ENCODE peak calls at places on chromosomes 5 and 9, in six cellular contexts. One of them, this sample, is unnamed.

GRCh38 chr5:64213568-64213967 is 47.9 kb downstream of the RNF180 start:
- DNase-seq in activated naive CD4-positive, alpha-beta T cell treated with anti-CD3 and anti-CD28 coated beads for 36 hours: no peak
- DNase-seq in aorta: no peak
- DNase-seq in fibroblast of lung: no peak
- DNase-seq in WERI-Rb-1: no peak
- DNase-seq in iPS-NIHi11: no peak
- DNase-seq in this sample: no peak

GRCh38 chr9:78324068-78324650 is 27.2 kb downstream of the PSAT1 start:
- DNase-seq in aorta: no peak
- DNase-seq in iPS-NIHi11: no peak
- DNase-seq in fibroblast of lung: no peak
- DNase-seq in WERI-Rb-1: no peak
- DNase-seq in activated naive CD4-positive, alpha-beta T cell treated with anti-CD3 and anti-CD28 coated beads for 36 hours: no peak
- DNase-seq in this sample: no peak

GRCh38 chr9:133225171-133226011 is 16.3 kb upstream of the OBP2B start:
- DNase-seq in aorta: peak; percentile 69
- DNase-seq in fibroblast of lung: no peak
- DNase-seq in WERI-Rb-1: no peak
- DNase-seq in activated naive CD4-positive, alpha-beta T cell treated with anti-CD3 and anti-CD28 coated beads for 36 hours: no peak
- DNase-seq in iPS-NIHi11: no peak
- DNase-seq in this sample: no peak

GRCh38 chr5:153953411-153953810 is 85.3 kb downstream of the FAM114A2 start:
- DNase-seq in fibroblast of lung: no peak
- DNase-seq in activated naive CD4-positive, alpha-beta T cell treated with anti-CD3 and anti-CD28 coated beads for 36 hours: no peak
- DNase-seq in aorta: no peak
- DNase-seq in WERI-Rb-1: no peak
- DNase-seq in iPS-NIHi11: no peak
- DNase-seq in this sample: no peak

GRCh38 chr5:56817306-56817986 is 2.1 kb downstream of the MAP3K1 start:
- DNase-seq in iPS-NIHi11: no peak
- DNase-seq in WERI-Rb-1: no peak
- DNase-seq in activated naive CD4-positive, alpha-beta T cell treated with anti-CD3 and anti-CD28 coated beads for 36 hours: no peak
- DNase-seq in fibroblast of lung: no peak
- DNase-seq in aorta: no peak
- DNase-seq in this sample: no peak

GRCh38 chr9:131395027-131395744 is 1.3 kb downstream of the PRRC2B start:
- DNase-seq in activated naive CD4-positive, alpha-beta T cell treated with anti-CD3 and anti-CD28 coated beads for 36 hours: peak; percentile 88
- DNase-seq in aorta: peak; percentile 60
- DNase-seq in iPS-NIHi11: no peak
- DNase-seq in WERI-Rb-1: no peak
- DNase-seq in fibroblast of lung: peak; percentile 38
- DNase-seq in this sample: no peak

GRCh38 chr5:135883026-135883425 is 12.6 kb downstream of the IL9 start:
- DNase-seq in aorta: no peak
- DNase-seq in iPS-NIHi11: no peak
- DNase-seq in fibroblast of lung: no peak
- DNase-seq in WERI-Rb-1: no peak
- DNase-seq in activated naive CD4-positive, alpha-beta T cell treated with anti-CD3 and anti-CD28 coated beads for 36 hours: no peak
- DNase-seq in this sample: no peak

GRCh38 chr5:175821790-175822211 is 49.6 kb upstream of the CPLX2 start:
- DNase-seq in WERI-Rb-1: no peak
- DNase-seq in activated naive CD4-positive, alpha-beta T cell treated with anti-CD3 and anti-CD28 coated beads for 36 hours: peak; percentile 35
- DNase-seq in fibroblast of lung: peak; percentile 23
- DNase-seq in iPS-NIHi11: no peak
- DNase-seq in aorta: no peak
- DNase-seq in this sample: no peak

GRCh38 chr5:172509405-172509781 is 55.1 kb upstream of the SH3PXD2B start:
- DNase-seq in fibroblast of lung: no peak
- DNase-seq in WERI-Rb-1: peak; percentile 0
- DNase-seq in aorta: peak; percentile 71
- DNase-seq in iPS-NIHi11: no peak
- DNase-seq in activated naive CD4-positive, alpha-beta T cell treated with anti-CD3 and anti-CD28 coated beads for 36 hours: no peak
- DNase-seq in this sample: no peak

GRCh38 chr5:142630927-142631539 is 54.9 kb downstream of the FGF1 start:
- DNase-seq in WERI-Rb-1: no peak
- DNase-seq in fibroblast of lung: peak; percentile 51
- DNase-seq in iPS-NIHi11: no peak
- DNase-seq in activated naive CD4-positive, alpha-beta T cell treated with anti-CD3 and anti-CD28 coated beads for 36 hours: no peak
- DNase-seq in aorta: no peak
- DNase-seq in this sample: peak; percentile 27

GRCh38 chr9:130535818-130536521 is 43.4 kb upstream of the FUBP3 start:
- DNase-seq in fibroblast of lung: peak; percentile 52
- DNase-seq in aorta: no peak
- DNase-seq in activated naive CD4-positive, alpha-beta T cell treated with anti-CD3 and anti-CD28 coated beads for 36 hours: no peak
- DNase-seq in WERI-Rb-1: no peak
- DNase-seq in iPS-NIHi11: peak; percentile 57
- DNase-seq in this sample: no peak

GRCh38 chr9:33695856-33696255 is 99.5 kb upstream of the PRSS3 start:
- DNase-seq in activated naive CD4-positive, alpha-beta T cell treated with anti-CD3 and anti-CD28 coated beads for 36 hours: no peak
- DNase-seq in iPS-NIHi11: no peak
- DNase-seq in WERI-Rb-1: no peak
- DNase-seq in fibroblast of lung: no peak
- DNase-seq in aorta: no peak
- DNase-seq in this sample: no peak

GRCh38 chr9:115058175-115058574 is 59.8 kb downstream of the TNC start:
- DNase-seq in aorta: no peak
- DNase-seq in activated naive CD4-positive, alpha-beta T cell treated with anti-CD3 and anti-CD28 coated beads for 36 hours: no peak
- DNase-seq in iPS-NIHi11: no peak
- DNase-seq in fibroblast of lung: no peak
- DNase-seq in WERI-Rb-1: no peak
- DNase-seq in this sample: no peak